ENCODE peak calls at places on chromosomes 4 and X, in eight cellular contexts. F is NCI-H774, K is retinal pigment epithelial cell, J is A549, L is IMR-90, H is DMS53, U is lower leg skin, C is kidney tubule cell. P is an unnamed sample.

GRCh38 chr4:7960790-7961655 is 21.4 kb upstream of the AFAP1 start:
- DNase-seq in J (no peak), K (peak), F (no peak), H (no peak), C (peak), U (no peak), L (peak), P (no peak)

GRCh38 chr4:147286846-147287587 is 193.9 kb upstream of the EDNRA start:
- DNase-seq in K (no peak), C (no peak), F (no peak), J (no peak), L (peak), U (no peak), H (no peak), P (no peak)

GRCh38 chrX:140141444-140142029 is 176.2 kb upstream of the CXorf66 start:
- DNase-seq in K (no peak), J (peak), C (peak), L (peak), F (no peak), U (no peak), H (peak), P (no peak)

GRCh38 chr4:39597695-39598381 is 40.8 kb downstream of the SMIM14 start:
- DNase-seq in H (no peak), L (no peak), C (no peak), U (no peak), F (no peak), K (no peak), J (no peak), P (no peak)

GRCh38 chrX:17214962-17215361 is 160.0 kb upstream of the NHS start:
- DNase-seq in C (no peak), U (no peak), F (no peak), L (no peak), K (no peak), J (no peak), H (no peak), P (no peak)

GRCh38 chr4:6768539-6768905 is 14.0 kb upstream of the KIAA0232 start:
- DNase-seq in H (peak), U (no peak), J (no peak), C (peak), L (peak), F (no peak), K (no peak), P (no peak)

GRCh38 chr4:72875545-72875944 is 194.0 kb downstream of the COX18 start:
- DNase-seq in K (no peak), C (no peak), H (no peak), L (no peak), F (no peak), U (no peak), J (no peak), P (no peak)

GRCh38 chr4:113614414-113614813 is 147.1 kb downstream of the CAMK2D start:
- DNase-seq in U (no peak), J (no peak), L (no peak), C (no peak), H (no peak), F (no peak), K (no peak), P (no peak)

GRCh38 chrX:47217121-47217851 is 1.2 kb upstream of the CDK16 start:
- DNase-seq in K (no peak), L (peak), U (peak), H (peak), F (no peak), C (peak), J (peak), P (no peak)

GRCh38 chrX:134512566-134512965 is 52.6 kb downstream of the HPRT1 start:
- DNase-seq in K (peak), L (peak), J (peak), F (no peak), C (peak), H (peak), U (no peak), P (peak)

GRCh38 chr4:110163327-110164070 is 34.9 kb downstream of the ELOVL6 start:
- DNase-seq in J (peak), H (no peak), C (peak), L (peak), U (no peak), K (no peak), F (no peak), P (no peak)

GRCh38 chr4:168621806-168622589 is 125.1 kb downstream of the PALLD start:
- DNase-seq in H (no peak), F (no peak), K (no peak), J (no peak), U (peak), C (peak), L (peak), P (no peak)

GRCh38 chr4:96205143-96205542 is 365.2 kb downstream of the PDHA2 start:
- DNase-seq in L (no peak), U (no peak), J (no peak), C (no peak), K (no peak), H (no peak), F (no peak), P (no peak)

GRCh38 chr4:140982613-140983340 is 150.5 kb downstream of the RNF150 start:
- DNase-seq in J (no peak), H (no peak), C (no peak), U (no peak), F (no peak), L (peak), K (no peak), P (no peak)

GRCh38 chr4:69322055-69322454 is 41.8 kb downstream of the UGT2B28 start:
- DNase-seq in F (no peak), U (no peak), L (peak), J (no peak), K (no peak), C (peak), H (peak), P (no peak)

GRCh38 chr4:5078015-5078414 is 26.7 kb downstream of the STK32B start:
- DNase-seq in K (no peak), H (no peak), C (no peak), L (no peak), F (no peak), U (no peak), J (no peak), P (no peak)

GRCh38 chr4:47831026-47831689 is 6.7 kb downstream of the CORIN start:
- DNase-seq in U (no peak), K (no peak), F (peak), J (no peak), L (no peak), H (peak), C (no peak), P (no peak)